ENCODE peak calls at places on chromosomes 4 and X, in four cellular contexts. One of them, this sample, is unnamed.

GRCh38 chr4:168309781-168310180 is 8.8 kb downstream of the DDX60 start:
- DNase-seq in Peyer's patch: no peak
- DNase-seq in H54: no peak
- DNase-seq in lung microvascular endothelial cell: peak
- DNase-seq in this sample: peak

GRCh38 chr4:17280266-17280665 is 231.6 kb downstream of the QDPR start:
- DNase-seq in Peyer's patch: no peak
- DNase-seq in lung microvascular endothelial cell: no peak
- DNase-seq in H54: no peak
- DNase-seq in this sample: peak

GRCh38 chrX:135086197-135086854 is 34.0 kb downstream of the ETDB start:
- DNase-seq in lung microvascular endothelial cell: peak
- DNase-seq in H54: peak
- DNase-seq in Peyer's patch: no peak
- DNase-seq in this sample: peak

GRCh38 chr4:149896428-149896827 is 80.8 kb upstream of the IQCM start:
- DNase-seq in lung microvascular endothelial cell: peak
- DNase-seq in H54: no peak
- DNase-seq in Peyer's patch: no peak
- DNase-seq in this sample: peak

GRCh38 chr4:86264269-86264668 is 95.6 kb downstream of the MAPK10 start:
- DNase-seq in H54: no peak
- DNase-seq in Peyer's patch: no peak
- DNase-seq in lung microvascular endothelial cell: no peak
- DNase-seq in this sample: no peak

GRCh38 chr4:185773419-185773818 is 38.6 kb downstream of the SORBS2 start:
- DNase-seq in Peyer's patch: no peak
- DNase-seq in H54: no peak
- DNase-seq in lung microvascular endothelial cell: peak
- DNase-seq in this sample: peak

GRCh38 chr4:153471691-153472080 is 5.5 kb downstream of the TMEM131L start:
- DNase-seq in Peyer's patch: no peak
- DNase-seq in lung microvascular endothelial cell: no peak
- DNase-seq in H54: no peak
- DNase-seq in this sample: no peak

GRCh38 chr4:142614621-142615323 is 231.3 kb downstream of the INPP4B start:
- DNase-seq in lung microvascular endothelial cell: no peak
- DNase-seq in Peyer's patch: no peak
- DNase-seq in H54: no peak
- DNase-seq in this sample: no peak

GRCh38 chr4:1451106-1451751 is 45.0 kb upstream of the NKX1-1 start:
- DNase-seq in H54: no peak
- DNase-seq in lung microvascular endothelial cell: no peak
- DNase-seq in Peyer's patch: no peak
- DNase-seq in this sample: no peak

GRCh38 chr4:168717852-168718251 is 221.0 kb downstream of the PALLD start:
- DNase-seq in H54: no peak
- DNase-seq in Peyer's patch: no peak
- DNase-seq in lung microvascular endothelial cell: peak
- DNase-seq in this sample: no peak

GRCh38 chr4:24770111-24770584 is 25.2 kb upstream of the SOD3 start:
- DNase-seq in lung microvascular endothelial cell: peak
- DNase-seq in H54: peak
- DNase-seq in Peyer's patch: no peak
- DNase-seq in this sample: no peak

GRCh38 chr4:166594326-166594946 is 639.9 kb downstream of the SPOCK3 start:
- DNase-seq in Peyer's patch: no peak
- DNase-seq in H54: peak
- DNase-seq in lung microvascular endothelial cell: peak
- DNase-seq in this sample: peak

GRCh38 chrX:43817454-43817853 is 64.8 kb downstream of the MAOB start:
- DNase-seq in H54: no peak
- DNase-seq in lung microvascular endothelial cell: no peak
- DNase-seq in Peyer's patch: no peak
- DNase-seq in this sample: no peak

GRCh38 chr4:147824316-147824715 is 92.4 kb downstream of the ARHGAP10 start:
- DNase-seq in Peyer's patch: no peak
- DNase-seq in lung microvascular endothelial cell: no peak
- DNase-seq in H54: no peak
- DNase-seq in this sample: no peak

GRCh38 chr4:82372502-82372873 is 1.3 kb downstream of the HNRNPD start:
- DNase-seq in H54: no peak
- DNase-seq in lung microvascular endothelial cell: peak
- DNase-seq in Peyer's patch: no peak
- DNase-seq in this sample: peak

GRCh38 chrX:926070-926469 is 286.4 kb downstream of the CRLF2 start:
- DNase-seq in lung microvascular endothelial cell: no peak
- DNase-seq in H54: no peak
- DNase-seq in Peyer's patch: no peak
- DNase-seq in this sample: no peak

GRCh38 chr4:7970031-7970946 is 30.6 kb upstream of the AFAP1 start:
- DNase-seq in Peyer's patch: no peak
- DNase-seq in H54: no peak
- DNase-seq in lung microvascular endothelial cell: peak
- DNase-seq in this sample: no peak